ENCODE peak calls at places on chromosome 19, in ten cellular contexts. C is posterior cingulate gyrus; T is left kidney; Y is fibroblast of pulmonary artery; I is stimulated activated CD4-positive, alpha-beta T cell treated with anti-CD3 and anti-CD28 coated beads, Interleukin-1b, Interleukin-23, amount 100 ng/mL, for 4 hours; S is pancreas; V is smooth muscle cell of the brain vasculature; B is AG04449; P is LNCaP clone FGC; Z is NCI-H345. G is an unnamed sample.

GRCh38 chr19:18274776-18275356 is 614 bp upstream of the IQCN start:
- DNase-seq in C (peak; percentile 90), T (no peak), Y (peak; percentile 87), I (no peak), S (peak; percentile 97), V (no peak), B (no peak), P (peak; percentile 66), Z (no peak), G (peak; percentile 83)

GRCh38 chr19:18161691-18162039 is 8.7 kb downstream of the PIK3R2 start:
- DNase-seq in C (no peak), T (no peak), Y (no peak), I (no peak), S (no peak), V (no peak), B (no peak), P (no peak), Z (no peak), G (no peak)

GRCh38 chr19:45175663-45176345 is 2.2 kb downstream of the TRAPPC6A start:
- DNase-seq in C (no peak), T (peak; percentile 69), Y (no peak), I (no peak), S (no peak), V (no peak), B (no peak), P (no peak), Z (no peak), G (no peak)

GRCh38 chr19:29731331-29731850 is 16.3 kb upstream of the C19orf12 start:
- DNase-seq in C (peak; percentile 66), T (no peak), Y (no peak), I (no peak), S (no peak), V (no peak), B (no peak), P (no peak), Z (no peak), G (no peak)

GRCh38 chr19:15673176-15673654 is 328 bp downstream of the CYP4F12 start:
- DNase-seq in C (no peak), T (no peak), Y (no peak), I (no peak), S (peak; percentile 55), V (no peak), B (no peak), P (no peak), Z (no peak), G (no peak)

GRCh38 chr19:4304509-4305252 is at the start of gene FSD1:
- DNase-seq in C (peak; percentile 94), T (peak; percentile 85), Y (peak; percentile 61), I (no peak), S (no peak), V (no peak), B (no peak), P (no peak), Z (peak; percentile 80), G (no peak)

GRCh38 chr19:27750697-27751391 is 1462.1 kb downstream of the UQCRFS1 start:
- DNase-seq in C (no peak), T (no peak), Y (no peak), I (no peak), S (no peak), V (no peak), B (no peak), P (no peak), Z (no peak), G (no peak)

GRCh38 chr19:13031917-13032623 is 36.8 kb downstream of the NFIX start:
- DNase-seq in C (no peak), T (peak; percentile 83), Y (no peak), I (no peak), S (no peak), V (no peak), B (no peak), P (no peak), Z (peak; percentile 43), G (no peak)

GRCh38 chr19:23075031-23075733 is 41.6 kb upstream of the ZNF730 start:
- DNase-seq in C (peak; percentile 76), T (peak; percentile 97), Y (peak; percentile 80), I (no peak), S (peak; percentile 48), V (peak; percentile 43), B (no peak), P (peak; percentile 57), Z (peak; percentile 65), G (peak; percentile 66)

GRCh38 chr19:2503521-2504109 is 27.7 kb downstream of the GADD45B start:
- DNase-seq in C (no peak), T (peak; percentile 40), Y (peak; percentile 60), I (peak; percentile 56), S (no peak), V (no peak), B (no peak), P (no peak), Z (no peak), G (peak; percentile 75)

GRCh38 chr19:29715695-29716581 is 877 bp upstream of the C19orf12 start:
- DNase-seq in C (peak; percentile 11), T (no peak), Y (peak; percentile 11), I (no peak), S (no peak), V (no peak), B (no peak), P (no peak), Z (no peak), G (no peak)

GRCh38 chr19:54937926-54938325 is 9.4 kb downstream of the NLRP7 start:
- DNase-seq in C (no peak), T (no peak), Y (no peak), I (no peak), S (no peak), V (no peak), B (no peak), P (no peak), Z (no peak), G (no peak)

GRCh38 chr19:41951686-41952172 is 7.4 kb downstream of the RABAC1 start:
- DNase-seq in C (peak; percentile 92), T (peak; percentile 84), Y (peak; percentile 74), I (peak; percentile 94), S (peak; percentile 93), V (no peak), B (no peak), P (no peak), Z (peak; percentile 74), G (peak; percentile 70)

GRCh38 chr19:50415661-50416033 is 3.1 kb upstream of the SPIB start:
- DNase-seq in C (no peak), T (no peak), Y (no peak), I (no peak), S (peak; percentile 71), V (no peak), B (no peak), P (no peak), Z (no peak), G (no peak)

GRCh38 chr19:5775668-5776309 is 8.8 kb downstream of the PRR22 start:
- DNase-seq in C (no peak), T (no peak), Y (peak; percentile 36), I (no peak), S (no peak), V (no peak), B (no peak), P (no peak), Z (no peak), G (peak; percentile 67)

GRCh38 chr19:21934131-21934530 is 76.6 kb downstream of the ZNF208 start:
- DNase-seq in C (no peak), T (no peak), Y (no peak), I (no peak), S (no peak), V (no peak), B (no peak), P (no peak), Z (no peak), G (no peak)

GRCh38 chr19:34235425-34235940 is 18.9 kb upstream of the GARRE1 start:
- DNase-seq in C (no peak), T (no peak), Y (no peak), I (no peak), S (no peak), V (no peak), B (no peak), P (no peak), Z (no peak), G (no peak)

GRCh38 chr19:10399878-10400277 is 3.5 kb downstream of the CDC37 start:
- DNase-seq in C (no peak), T (no peak), Y (no peak), I (no peak), S (peak; percentile 49), V (no peak), B (no peak), P (no peak), Z (no peak), G (no peak)

GRCh38 chr19:42282810-42283247 is 13.8 kb downstream of the CIC start:
- DNase-seq in C (no peak), T (no peak), Y (no peak), I (no peak), S (no peak), V (no peak), B (no peak), P (no peak), Z (no peak), G (no peak)

GRCh38 chr19:6060600-6061391 is 49.5 kb downstream of the RFX2 start:
- DNase-seq in C (no peak), T (peak; percentile 79), Y (peak; percentile 23), I (peak; percentile 33), S (no peak), V (no peak), B (no peak), P (no peak), Z (no peak), G (peak; percentile 33)

GRCh38 chr19:2144190-2144589 is 7.2 kb downstream of the AP3D1 start:
- DNase-seq in C (no peak), T (no peak), Y (no peak), I (no peak), S (no peak), V (no peak), B (no peak), P (no peak), Z (no peak), G (no peak)

GRCh38 chr19:48190288-48191284 is 20.1 kb downstream of the ZSWIM9 start:
- DNase-seq in C (peak; percentile 95), T (peak; percentile 78), Y (peak; percentile 65), I (peak; percentile 40), S (no peak), V (peak; percentile 26), B (no peak), P (no peak), Z (no peak), G (no peak)

GRCh38 chr19:1070931-1071791 is 4.2 kb downstream of the ARHGAP45 start:
- DNase-seq in C (no peak), T (peak; percentile 51), Y (no peak), I (no peak), S (peak; percentile 71), V (no peak), B (no peak), P (no peak), Z (no peak), G (no peak)

GRCh38 chr19:45098521-45099464 is 5.8 kb downstream of the PPP1R37 start:
- DNase-seq in C (peak; percentile 91), T (peak; percentile 73), Y (peak; percentile 72), I (no peak), S (no peak), V (no peak), B (no peak), P (no peak), Z (no peak), G (peak; percentile 39)

G was measured in fibroblast of villous mesenchyme.